ENCODE peak calls at places on chromosome 1, in seven cellular contexts. One of them, this sample, is unnamed. For H3K4me1, the result is how much of the 10 kb centered on the place peaks cover.

GRCh38 chr1:232578681-232579195 is 51.2 kb downstream of the SIPA1L2 start:
- DNase-seq in spleen: no peak
- DNase-seq in suprapubic skin: no peak
- DNase-seq in fibroblast of lung: no peak
- DNase-seq in sigmoid colon: no peak
- DNase-seq in foreskin keratinocyte: no peak
- DNase-seq in IMR-90: no peak
- DNase-seq in this sample: no peak

GRCh38 chr1:109794319-109795132 is 30.8 kb upstream of the EPS8L3 start:
- DNase-seq in foreskin keratinocyte: no peak
- DNase-seq in fibroblast of lung: no peak
- DNase-seq in IMR-90: no peak
- DNase-seq in suprapubic skin: peak
- DNase-seq in sigmoid colon: no peak
- DNase-seq in spleen: no peak
- DNase-seq in this sample: no peak

GRCh38 chr1:145994391-145995120 is 1.8 kb downstream of the TXNIP start:
- DNase-seq in sigmoid colon: peak
- DNase-seq in IMR-90: no peak
- DNase-seq in spleen: no peak
- DNase-seq in fibroblast of lung: no peak
- DNase-seq in foreskin keratinocyte: no peak
- DNase-seq in suprapubic skin: no peak
- DNase-seq in this sample: no peak

GRCh38 chr1:89440911-89441310 is 77.1 kb downstream of the GBP6 start:
- DNase-seq in sigmoid colon: no peak
- DNase-seq in foreskin keratinocyte: no peak
- DNase-seq in suprapubic skin: no peak
- DNase-seq in fibroblast of lung: no peak
- DNase-seq in IMR-90: no peak
- DNase-seq in spleen: no peak
- DNase-seq in this sample: no peak

GRCh38 chr1:224205438-224205840 is 22.4 kb downstream of the DEGS1 start:
- DNase-seq in suprapubic skin: no peak
- DNase-seq in spleen: no peak
- DNase-seq in IMR-90: peak
- DNase-seq in foreskin keratinocyte: peak
- DNase-seq in fibroblast of lung: peak
- DNase-seq in sigmoid colon: no peak
- DNase-seq in this sample: no peak

GRCh38 chr1:215682232-215682631 is 115.1 kb downstream of the KCTD3 start:
- DNase-seq in sigmoid colon: no peak
- DNase-seq in spleen: no peak
- DNase-seq in fibroblast of lung: no peak
- DNase-seq in suprapubic skin: no peak
- DNase-seq in foreskin keratinocyte: no peak
- DNase-seq in IMR-90: peak
- DNase-seq in this sample: no peak

GRCh38 chr1:68104155-68104554 is 53.7 kb upstream of the DIRAS3 start:
- DNase-seq in suprapubic skin: no peak
- DNase-seq in sigmoid colon: no peak
- DNase-seq in IMR-90: peak
- DNase-seq in spleen: no peak
- DNase-seq in foreskin keratinocyte: no peak
- DNase-seq in fibroblast of lung: peak
- DNase-seq in this sample: no peak

GRCh38 chr1:171280596-171280995 is 32.3 kb downstream of the FMO1 start:
- DNase-seq in spleen: no peak
- DNase-seq in suprapubic skin: no peak
- DNase-seq in fibroblast of lung: no peak
- DNase-seq in foreskin keratinocyte: no peak
- DNase-seq in sigmoid colon: no peak
- DNase-seq in IMR-90: no peak
- DNase-seq in this sample: no peak

GRCh38 chr1:221741364-221741970 is 422 bp downstream of the DUSP10 start:
- DNase-seq in sigmoid colon: peak
- DNase-seq in foreskin keratinocyte: no peak
- DNase-seq in fibroblast of lung: no peak
- DNase-seq in suprapubic skin: no peak
- DNase-seq in IMR-90: peak
- DNase-seq in spleen: peak
- DNase-seq in this sample: no peak

GRCh38 chr1:54053745-54054437 is 483 bp downstream of the TCEANC2 start:
- DNase-seq in suprapubic skin: no peak
- DNase-seq in sigmoid colon: no peak
- DNase-seq in fibroblast of lung: peak
- DNase-seq in spleen: no peak
- DNase-seq in foreskin keratinocyte: peak
- DNase-seq in IMR-90: peak
- DNase-seq in this sample: no peak

GRCh38 chr1:59015708-59016107 is 231.9 kb upstream of the JUN start:
- DNase-seq in IMR-90: peak
- DNase-seq in foreskin keratinocyte: peak
- DNase-seq in sigmoid colon: no peak
- DNase-seq in suprapubic skin: no peak
- DNase-seq in spleen: no peak
- DNase-seq in fibroblast of lung: peak
- DNase-seq in this sample: no peak

GRCh38 chr1:203516906-203517305 is 23.0 kb downstream of the OPTC start:
- DNase-seq in fibroblast of lung: no peak
- DNase-seq in spleen: no peak
- DNase-seq in suprapubic skin: no peak
- DNase-seq in IMR-90: no peak
- DNase-seq in foreskin keratinocyte: no peak
- DNase-seq in sigmoid colon: no peak
- DNase-seq in this sample: no peak

GRCh38 chr1:50342525-50342924 is 80.7 kb downstream of the DMRTA2 start:
- DNase-seq in IMR-90: no peak
- DNase-seq in foreskin keratinocyte: no peak
- DNase-seq in fibroblast of lung: no peak
- DNase-seq in spleen: no peak
- DNase-seq in suprapubic skin: no peak
- DNase-seq in sigmoid colon: no peak
- DNase-seq in this sample: no peak

GRCh38 chr1:153697191-153697872 is 18.8 kb downstream of the NPR1 start:
- DNase-seq in spleen: no peak
- DNase-seq in foreskin keratinocyte: no peak
- DNase-seq in fibroblast of lung: peak
- DNase-seq in sigmoid colon: peak
- DNase-seq in IMR-90: no peak
- DNase-seq in suprapubic skin: no peak
- DNase-seq in this sample: peak

GRCh38 chr1:220895412-220895946 is 16.2 kb downstream of the HLX start:
- DNase-seq in sigmoid colon: no peak
- DNase-seq in foreskin keratinocyte: no peak
- DNase-seq in suprapubic skin: no peak
- DNase-seq in IMR-90: no peak
- DNase-seq in fibroblast of lung: no peak
- DNase-seq in spleen: no peak
- DNase-seq in this sample: no peak

GRCh38 chr1:42847111-42847580 is 733 bp downstream of the ZNF691 start:
- DNase-seq in foreskin keratinocyte: no peak
- DNase-seq in sigmoid colon: no peak
- DNase-seq in IMR-90: no peak
- DNase-seq in fibroblast of lung: no peak
- DNase-seq in suprapubic skin: no peak
- DNase-seq in spleen: no peak
- DNase-seq in this sample: no peak

GRCh38 chr1:177385760-177386698 is 215.3 kb downstream of the BRINP2 start:
- DNase-seq in fibroblast of lung: no peak
- DNase-seq in spleen: no peak
- DNase-seq in suprapubic skin: no peak
- DNase-seq in sigmoid colon: no peak
- DNase-seq in foreskin keratinocyte: peak
- DNase-seq in IMR-90: no peak
- DNase-seq in this sample: no peak

GRCh38 chr1:37862330-37862729 is 2.9 kb upstream of the MTF1 start:
- DNase-seq in IMR-90: no peak
- DNase-seq in suprapubic skin: no peak
- DNase-seq in spleen: no peak
- DNase-seq in foreskin keratinocyte: peak
- DNase-seq in fibroblast of lung: no peak
- DNase-seq in sigmoid colon: no peak
- DNase-seq in this sample: peak

GRCh38 chr1:40315795-40316594 is 1.1 kb downstream of the COL9A2 start:
- DNase-seq in foreskin keratinocyte: peak
- DNase-seq in sigmoid colon: no peak
- DNase-seq in spleen: peak
- DNase-seq in IMR-90: no peak
- DNase-seq in suprapubic skin: peak
- DNase-seq in fibroblast of lung: no peak
- DNase-seq in this sample: no peak

GRCh38 chr1:58895559-58896135 is 111.8 kb upstream of the JUN start:
- DNase-seq in sigmoid colon: no peak
- DNase-seq in foreskin keratinocyte: no peak
- DNase-seq in fibroblast of lung: no peak
- DNase-seq in IMR-90: peak
- DNase-seq in spleen: peak
- DNase-seq in suprapubic skin: no peak
- DNase-seq in this sample: no peak

GRCh38 chr1:100463809-100464424 is 74.0 kb upstream of the GPR88 start:
- DNase-seq in sigmoid colon: peak
- DNase-seq in IMR-90: peak
- DNase-seq in spleen: peak
- DNase-seq in foreskin keratinocyte: peak
- DNase-seq in fibroblast of lung: peak
- DNase-seq in suprapubic skin: peak
- DNase-seq in this sample: peak

GRCh38 chr1:180236698-180237509 is 6.8 kb downstream of the LHX4 start:
- DNase-seq in foreskin keratinocyte: no peak
- DNase-seq in IMR-90: no peak
- DNase-seq in fibroblast of lung: no peak
- DNase-seq in spleen: no peak
- DNase-seq in sigmoid colon: peak
- DNase-seq in suprapubic skin: no peak
- DNase-seq in this sample: no peak

GRCh38 chr1:42926235-42926869 is 32.3 kb downstream of the SLC2A1 start:
- DNase-seq in foreskin keratinocyte: no peak
- DNase-seq in sigmoid colon: no peak
- DNase-seq in spleen: no peak
- DNase-seq in fibroblast of lung: no peak
- DNase-seq in IMR-90: no peak
- DNase-seq in suprapubic skin: peak
- DNase-seq in this sample: no peak

GRCh38 chr1:91278754-91279153 is 125.9 kb downstream of the HFM1 start:
- DNase-seq in suprapubic skin: no peak
- DNase-seq in fibroblast of lung: peak
- DNase-seq in spleen: no peak
- DNase-seq in IMR-90: peak
- DNase-seq in foreskin keratinocyte: no peak
- DNase-seq in sigmoid colon: no peak
- DNase-seq in this sample: no peak

GRCh38 chr1:39046811-39047210 is 20.7 kb downstream of the NDUFS5 start:
- DNase-seq in fibroblast of lung: no peak
- DNase-seq in foreskin keratinocyte: no peak
- DNase-seq in spleen: no peak
- DNase-seq in sigmoid colon: no peak
- DNase-seq in suprapubic skin: peak
- DNase-seq in IMR-90: no peak
- DNase-seq in this sample: no peak

GRCh38 chr1:235023197-235024044 is 105.2 kb downstream of the TOMM20 start:
- DNase-seq in fibroblast of lung: no peak
- DNase-seq in foreskin keratinocyte: no peak
- DNase-seq in suprapubic skin: peak
- DNase-seq in IMR-90: no peak
- DNase-seq in sigmoid colon: peak
- DNase-seq in spleen: peak
- DNase-seq in this sample: no peak

GRCh38 chr1:64478594-64479248 is 8.8 kb downstream of the CACHD1 start:
- DNase-seq in spleen: no peak
- DNase-seq in foreskin keratinocyte: no peak
- DNase-seq in suprapubic skin: no peak
- DNase-seq in fibroblast of lung: no peak
- DNase-seq in sigmoid colon: no peak
- DNase-seq in IMR-90: no peak
- DNase-seq in this sample: no peak
- H3K4me1 ChIP-seq in spleen: under half
- H3K4me1 ChIP-seq in foreskin keratinocyte: under half
- H3K4me1 ChIP-seq in suprapubic skin: under half
- H3K4me1 ChIP-seq in fibroblast of lung: under half
- H3K4me1 ChIP-seq in sigmoid colon: under half
- H3K4me1 ChIP-seq in IMR-90: under half
- H3K4me1 ChIP-seq in this sample: under half

GRCh38 chr1:167207940-167208623 is 12.6 kb upstream of the POU2F1 start:
- DNase-seq in fibroblast of lung: no peak
- DNase-seq in sigmoid colon: no peak
- DNase-seq in spleen: no peak
- DNase-seq in IMR-90: no peak
- DNase-seq in foreskin keratinocyte: no peak
- DNase-seq in suprapubic skin: no peak
- DNase-seq in this sample: no peak
- TF ChIP-seq CTCF in fibroblast of lung: no peak
- TF ChIP-seq CTCF in sigmoid colon: no peak
- TF ChIP-seq CTCF in spleen: no peak
- TF ChIP-seq CTCF in IMR-90: peak
- TF ChIP-seq CTCF in foreskin keratinocyte: peak
- TF ChIP-seq CTCF in suprapubic skin: no peak
- TF ChIP-seq CTCF in this sample: no peak

GRCh38 chr1:183476081-183476480 is 3.8 kb downstream of the SMG7 start:
- DNase-seq in suprapubic skin: no peak
- DNase-seq in fibroblast of lung: no peak
- DNase-seq in spleen: no peak
- DNase-seq in IMR-90: no peak
- DNase-seq in foreskin keratinocyte: no peak
- DNase-seq in sigmoid colon: no peak
- DNase-seq in this sample: no peak
- H3K4me1 ChIP-seq in suprapubic skin: half or more
- H3K4me1 ChIP-seq in fibroblast of lung: under half
- H3K4me1 ChIP-seq in spleen: half or more
- H3K4me1 ChIP-seq in IMR-90: under half
- H3K4me1 ChIP-seq in foreskin keratinocyte: under half
- H3K4me1 ChIP-seq in sigmoid colon: under half
- H3K4me1 ChIP-seq in this sample: under half

GRCh38 chr1:160606611-160607010 is 27.3 kb upstream of the CD84 start:
- DNase-seq in fibroblast of lung: no peak
- DNase-seq in spleen: no peak
- DNase-seq in IMR-90: no peak
- DNase-seq in sigmoid colon: no peak
- DNase-seq in foreskin keratinocyte: no peak
- DNase-seq in suprapubic skin: no peak
- DNase-seq in this sample: no peak

GRCh38 chr1:160605792-160606520 is 26.7 kb upstream of the CD84 start:
- DNase-seq in sigmoid colon: no peak
- DNase-seq in foreskin keratinocyte: peak
- DNase-seq in fibroblast of lung: no peak
- DNase-seq in spleen: no peak
- DNase-seq in suprapubic skin: no peak
- DNase-seq in IMR-90: no peak
- DNase-seq in this sample: no peak

GRCh38 chr1:160607051-160608032 is 28.0 kb upstream of the CD84 start:
- DNase-seq in suprapubic skin: no peak
- DNase-seq in fibroblast of lung: peak
- DNase-seq in IMR-90: peak
- DNase-seq in spleen: no peak
- DNase-seq in foreskin keratinocyte: peak
- DNase-seq in sigmoid colon: no peak
- DNase-seq in this sample: peak

GRCh38 chr1:160608057-160608456 is 28.8 kb upstream of the CD84 start:
- DNase-seq in suprapubic skin: no peak
- DNase-seq in spleen: no peak
- DNase-seq in fibroblast of lung: no peak
- DNase-seq in foreskin keratinocyte: no peak
- DNase-seq in sigmoid colon: no peak
- DNase-seq in IMR-90: no peak
- DNase-seq in this sample: no peak

GRCh38 chr1:160605205-160605604 is 25.9 kb upstream of the CD84 start:
- DNase-seq in suprapubic skin: no peak
- DNase-seq in spleen: no peak
- DNase-seq in IMR-90: no peak
- DNase-seq in sigmoid colon: no peak
- DNase-seq in fibroblast of lung: no peak
- DNase-seq in foreskin keratinocyte: no peak
- DNase-seq in this sample: no peak
- TF ChIP-seq CTCF in suprapubic skin: no peak
- TF ChIP-seq CTCF in spleen: no peak
- TF ChIP-seq CTCF in IMR-90: no peak
- TF ChIP-seq CTCF in sigmoid colon: no peak
- TF ChIP-seq CTCF in fibroblast of lung: no peak
- TF ChIP-seq CTCF in foreskin keratinocyte: no peak
- TF ChIP-seq CTCF in this sample: no peak